ENCODE peak calls at places on chromosomes 12 and 14, in nine cellular contexts. One of them, this sample, is unnamed.

GRCh38 chr12:22333186-22333745 is 1.2 kb downstream of the ST8SIA1 start:
- DNase-seq in non-pigmented ciliary epithelial cell: no peak
- DNase-seq in SHP77: no peak
- DNase-seq in T-helper 2 cell: no peak
- DNase-seq in MCF 10A: no peak
- DNase-seq in psoas muscle: no peak
- DNase-seq in nephron progenitor cell: no peak
- DNase-seq in C1 segment of cervical spinal cord: no peak
- DNase-seq in brain microvascular endothelial cell: peak; percentile 44
- DNase-seq in this sample: no peak

GRCh38 chr12:30691122-30691879 is 4.4 kb downstream of the IPO8 start:
- DNase-seq in non-pigmented ciliary epithelial cell: peak; percentile 43
- DNase-seq in C1 segment of cervical spinal cord: no peak
- DNase-seq in psoas muscle: peak; percentile 61
- DNase-seq in MCF 10A: peak; percentile 71
- DNase-seq in nephron progenitor cell: no peak
- DNase-seq in T-helper 2 cell: no peak
- DNase-seq in brain microvascular endothelial cell: peak; percentile 71
- DNase-seq in SHP77: peak; percentile 82
- DNase-seq in this sample: no peak

GRCh38 chr12:52321433-52321832 is 235 bp upstream of the KRT83 start:
- DNase-seq in T-helper 2 cell: no peak
- DNase-seq in MCF 10A: no peak
- DNase-seq in C1 segment of cervical spinal cord: peak; percentile 12
- DNase-seq in psoas muscle: no peak
- DNase-seq in brain microvascular endothelial cell: no peak
- DNase-seq in nephron progenitor cell: no peak
- DNase-seq in non-pigmented ciliary epithelial cell: no peak
- DNase-seq in SHP77: no peak
- DNase-seq in this sample: no peak

GRCh38 chr14:91078095-91078737 is 17.8 kb upstream of the RPS6KA5 start:
- DNase-seq in C1 segment of cervical spinal cord: no peak
- DNase-seq in psoas muscle: no peak
- DNase-seq in T-helper 2 cell: peak; percentile 11
- DNase-seq in MCF 10A: no peak
- DNase-seq in brain microvascular endothelial cell: no peak
- DNase-seq in nephron progenitor cell: no peak
- DNase-seq in SHP77: no peak
- DNase-seq in non-pigmented ciliary epithelial cell: no peak
- DNase-seq in this sample: no peak

GRCh38 chr14:52835122-52835903 is 43.9 kb upstream of the GNPNAT1 start:
- DNase-seq in T-helper 2 cell: no peak
- DNase-seq in C1 segment of cervical spinal cord: no peak
- DNase-seq in non-pigmented ciliary epithelial cell: peak; percentile 37
- DNase-seq in brain microvascular endothelial cell: peak; percentile 85
- DNase-seq in psoas muscle: no peak
- DNase-seq in nephron progenitor cell: peak; percentile 10
- DNase-seq in MCF 10A: peak; percentile 78
- DNase-seq in SHP77: peak; percentile 22
- DNase-seq in this sample: no peak

GRCh38 chr14:32306549-32306948 is 22.5 kb upstream of the AKAP6 start:
- DNase-seq in non-pigmented ciliary epithelial cell: no peak
- DNase-seq in T-helper 2 cell: no peak
- DNase-seq in MCF 10A: no peak
- DNase-seq in SHP77: no peak
- DNase-seq in C1 segment of cervical spinal cord: no peak
- DNase-seq in nephron progenitor cell: no peak
- DNase-seq in brain microvascular endothelial cell: peak; percentile 12
- DNase-seq in psoas muscle: no peak
- DNase-seq in this sample: no peak

GRCh38 chr12:58988643-58989042 is 68.3 kb upstream of the LRIG3 start:
- DNase-seq in C1 segment of cervical spinal cord: no peak
- DNase-seq in SHP77: no peak
- DNase-seq in T-helper 2 cell: no peak
- DNase-seq in MCF 10A: no peak
- DNase-seq in psoas muscle: no peak
- DNase-seq in brain microvascular endothelial cell: no peak
- DNase-seq in non-pigmented ciliary epithelial cell: no peak
- DNase-seq in nephron progenitor cell: no peak
- DNase-seq in this sample: no peak

GRCh38 chr14:49893309-49894213 is 679 bp downstream of the ARF6 start:
- DNase-seq in brain microvascular endothelial cell: peak; percentile 49
- DNase-seq in SHP77: no peak
- DNase-seq in non-pigmented ciliary epithelial cell: no peak
- DNase-seq in MCF 10A: peak; percentile 42
- DNase-seq in T-helper 2 cell: peak; percentile 63
- DNase-seq in C1 segment of cervical spinal cord: no peak
- DNase-seq in nephron progenitor cell: peak; percentile 76
- DNase-seq in psoas muscle: peak; percentile 80
- DNase-seq in this sample: no peak

GRCh38 chr14:35669782-35670181 is 135.8 kb downstream of the INSM2 start:
- DNase-seq in brain microvascular endothelial cell: peak; percentile 82
- DNase-seq in non-pigmented ciliary epithelial cell: peak; percentile 83
- DNase-seq in T-helper 2 cell: no peak
- DNase-seq in nephron progenitor cell: no peak
- DNase-seq in SHP77: no peak
- DNase-seq in psoas muscle: no peak
- DNase-seq in C1 segment of cervical spinal cord: no peak
- DNase-seq in MCF 10A: no peak
- DNase-seq in this sample: no peak

GRCh38 chr14:36477266-36477665 is 42.8 kb downstream of the NKX2-1 start:
- DNase-seq in nephron progenitor cell: no peak
- DNase-seq in C1 segment of cervical spinal cord: no peak
- DNase-seq in T-helper 2 cell: no peak
- DNase-seq in brain microvascular endothelial cell: no peak
- DNase-seq in SHP77: peak; percentile 66
- DNase-seq in MCF 10A: no peak
- DNase-seq in psoas muscle: no peak
- DNase-seq in non-pigmented ciliary epithelial cell: no peak
- DNase-seq in this sample: no peak

GRCh38 chr12:95397566-95397965 is 76.4 kb upstream of the METAP2 start:
- DNase-seq in C1 segment of cervical spinal cord: no peak
- DNase-seq in T-helper 2 cell: no peak
- DNase-seq in brain microvascular endothelial cell: no peak
- DNase-seq in psoas muscle: no peak
- DNase-seq in non-pigmented ciliary epithelial cell: no peak
- DNase-seq in nephron progenitor cell: no peak
- DNase-seq in MCF 10A: peak; percentile 43
- DNase-seq in SHP77: no peak
- DNase-seq in this sample: no peak

GRCh38 chr14:67668559-67668958 is 5.9 kb downstream of the VTI1B start:
- DNase-seq in brain microvascular endothelial cell: no peak
- DNase-seq in SHP77: no peak
- DNase-seq in nephron progenitor cell: no peak
- DNase-seq in non-pigmented ciliary epithelial cell: no peak
- DNase-seq in T-helper 2 cell: no peak
- DNase-seq in psoas muscle: no peak
- DNase-seq in MCF 10A: no peak
- DNase-seq in C1 segment of cervical spinal cord: no peak
- DNase-seq in this sample: no peak

GRCh38 chr12:114700392-114701103 is 16.6 kb upstream of the TBX3 start:
- DNase-seq in SHP77: no peak
- DNase-seq in MCF 10A: no peak
- DNase-seq in C1 segment of cervical spinal cord: no peak
- DNase-seq in brain microvascular endothelial cell: no peak
- DNase-seq in nephron progenitor cell: no peak
- DNase-seq in non-pigmented ciliary epithelial cell: no peak
- DNase-seq in T-helper 2 cell: no peak
- DNase-seq in psoas muscle: no peak
- DNase-seq in this sample: no peak

GRCh38 chr12:130787445-130788410 is 51.3 kb downstream of the STX2 start:
- DNase-seq in nephron progenitor cell: peak; percentile 31
- DNase-seq in psoas muscle: no peak
- DNase-seq in C1 segment of cervical spinal cord: no peak
- DNase-seq in non-pigmented ciliary epithelial cell: no peak
- DNase-seq in MCF 10A: no peak
- DNase-seq in T-helper 2 cell: no peak
- DNase-seq in brain microvascular endothelial cell: peak; percentile 67
- DNase-seq in SHP77: no peak
- DNase-seq in this sample: no peak

GRCh38 chr12:9111525-9111924 is 4.2 kb downstream of the A2M start:
- DNase-seq in brain microvascular endothelial cell: no peak
- DNase-seq in non-pigmented ciliary epithelial cell: no peak
- DNase-seq in T-helper 2 cell: no peak
- DNase-seq in psoas muscle: no peak
- DNase-seq in MCF 10A: no peak
- DNase-seq in SHP77: no peak
- DNase-seq in nephron progenitor cell: no peak
- DNase-seq in C1 segment of cervical spinal cord: no peak
- DNase-seq in this sample: no peak

GRCh38 chr14:88950069-88950468 is 125.6 kb downstream of the TTC8 start:
- DNase-seq in non-pigmented ciliary epithelial cell: no peak
- DNase-seq in MCF 10A: no peak
- DNase-seq in psoas muscle: no peak
- DNase-seq in brain microvascular endothelial cell: no peak
- DNase-seq in T-helper 2 cell: no peak
- DNase-seq in SHP77: no peak
- DNase-seq in C1 segment of cervical spinal cord: no peak
- DNase-seq in nephron progenitor cell: no peak
- DNase-seq in this sample: no peak

GRCh38 chr12:1918875-1919236 is 404 bp upstream of the CACNA2D4 start:
- DNase-seq in non-pigmented ciliary epithelial cell: no peak
- DNase-seq in T-helper 2 cell: no peak
- DNase-seq in brain microvascular endothelial cell: no peak
- DNase-seq in psoas muscle: no peak
- DNase-seq in MCF 10A: no peak
- DNase-seq in nephron progenitor cell: peak; percentile 25
- DNase-seq in SHP77: no peak
- DNase-seq in C1 segment of cervical spinal cord: no peak
- DNase-seq in this sample: no peak

GRCh38 chr14:98867146-98867545 is 404.9 kb downstream of the BCL11B start:
- DNase-seq in nephron progenitor cell: no peak
- DNase-seq in MCF 10A: no peak
- DNase-seq in non-pigmented ciliary epithelial cell: no peak
- DNase-seq in T-helper 2 cell: no peak
- DNase-seq in brain microvascular endothelial cell: no peak
- DNase-seq in C1 segment of cervical spinal cord: no peak
- DNase-seq in SHP77: no peak
- DNase-seq in psoas muscle: no peak
- DNase-seq in this sample: no peak

GRCh38 chr12:104656921-104657320 is 200.2 kb downstream of the CHST11 start:
- DNase-seq in MCF 10A: peak; percentile 76
- DNase-seq in SHP77: no peak
- DNase-seq in non-pigmented ciliary epithelial cell: no peak
- DNase-seq in T-helper 2 cell: no peak
- DNase-seq in psoas muscle: peak; percentile 74
- DNase-seq in brain microvascular endothelial cell: no peak
- DNase-seq in C1 segment of cervical spinal cord: no peak
- DNase-seq in nephron progenitor cell: no peak
- DNase-seq in this sample: no peak

GRCh38 chr12:95633671-95634465 is 82.6 kb upstream of the USP44 start:
- DNase-seq in nephron progenitor cell: no peak
- DNase-seq in MCF 10A: peak; percentile 83
- DNase-seq in SHP77: no peak
- DNase-seq in brain microvascular endothelial cell: no peak
- DNase-seq in psoas muscle: no peak
- DNase-seq in T-helper 2 cell: no peak
- DNase-seq in non-pigmented ciliary epithelial cell: no peak
- DNase-seq in C1 segment of cervical spinal cord: no peak
- DNase-seq in this sample: no peak

GRCh38 chr12:45966486-45966885 is 23.9 kb downstream of the SCAF11 start:
- DNase-seq in non-pigmented ciliary epithelial cell: peak; percentile 74
- DNase-seq in C1 segment of cervical spinal cord: no peak
- DNase-seq in nephron progenitor cell: no peak
- DNase-seq in brain microvascular endothelial cell: peak; percentile 73
- DNase-seq in SHP77: no peak
- DNase-seq in psoas muscle: no peak
- DNase-seq in MCF 10A: peak; percentile 7
- DNase-seq in T-helper 2 cell: no peak
- DNase-seq in this sample: no peak

GRCh38 chr12:2640709-2641108 is 154.1 kb upstream of the FKBP4 start:
- DNase-seq in psoas muscle: no peak
- DNase-seq in C1 segment of cervical spinal cord: no peak
- DNase-seq in non-pigmented ciliary epithelial cell: peak; percentile 92
- DNase-seq in nephron progenitor cell: no peak
- DNase-seq in SHP77: no peak
- DNase-seq in brain microvascular endothelial cell: peak; percentile 97
- DNase-seq in T-helper 2 cell: no peak
- DNase-seq in MCF 10A: peak; percentile 94
- DNase-seq in this sample: no peak

GRCh38 chr14:61451891-61452400 is 130.6 kb downstream of the PRKCH start:
- DNase-seq in nephron progenitor cell: no peak
- DNase-seq in psoas muscle: no peak
- DNase-seq in non-pigmented ciliary epithelial cell: no peak
- DNase-seq in brain microvascular endothelial cell: no peak
- DNase-seq in C1 segment of cervical spinal cord: no peak
- DNase-seq in MCF 10A: no peak
- DNase-seq in T-helper 2 cell: no peak
- DNase-seq in SHP77: no peak
- DNase-seq in this sample: no peak

GRCh38 chr12:65891987-65892481 is 67.8 kb downstream of the HMGA2 start:
- DNase-seq in psoas muscle: peak; percentile 82
- DNase-seq in C1 segment of cervical spinal cord: peak; percentile 4
- DNase-seq in T-helper 2 cell: no peak
- DNase-seq in non-pigmented ciliary epithelial cell: peak; percentile 95
- DNase-seq in MCF 10A: peak; percentile 97
- DNase-seq in SHP77: no peak
- DNase-seq in nephron progenitor cell: no peak
- DNase-seq in brain microvascular endothelial cell: peak; percentile 97
- DNase-seq in this sample: no peak

GRCh38 chr12:104964167-104964566 is 6.1 kb upstream of the SLC41A2 start:
- DNase-seq in non-pigmented ciliary epithelial cell: no peak
- DNase-seq in SHP77: no peak
- DNase-seq in MCF 10A: no peak
- DNase-seq in psoas muscle: no peak
- DNase-seq in T-helper 2 cell: no peak
- DNase-seq in C1 segment of cervical spinal cord: no peak
- DNase-seq in nephron progenitor cell: no peak
- DNase-seq in brain microvascular endothelial cell: no peak
- DNase-seq in this sample: no peak

GRCh38 chr12:58554522-58555157 is 365.7 kb downstream of the LRIG3 start:
- DNase-seq in SHP77: no peak
- DNase-seq in C1 segment of cervical spinal cord: no peak
- DNase-seq in T-helper 2 cell: no peak
- DNase-seq in psoas muscle: no peak
- DNase-seq in brain microvascular endothelial cell: no peak
- DNase-seq in non-pigmented ciliary epithelial cell: no peak
- DNase-seq in nephron progenitor cell: no peak
- DNase-seq in MCF 10A: no peak
- DNase-seq in this sample: no peak